ENCODE peak calls at places on chromosomes 3 and 15, in eight cellular contexts. L is MCF 10A; A is progenitor cell of endocrine pancreas; I is AG10803; K is fibroblast of mammary gland; U is GM23338; D is CD4-positive, alpha-beta T cell; P is lower leg skin. H is an unnamed sample.

GRCh38 chr15:40443846-40444245 is 3.1 kb downstream of the BAHD1 start:
- DNase-seq in K (peak; percentile 12), U (no peak), D (no peak), A (no peak), I (no peak), P (no peak), L (no peak), H (no peak)

GRCh38 chr3:179015551-179016020 is 56.0 kb downstream of the ZMAT3 start:
- DNase-seq in A (peak; percentile 34), K (peak; percentile 83), D (no peak), U (peak; percentile 88), P (peak; percentile 65), I (peak; percentile 79), L (peak; percentile 82), H (no peak)

GRCh38 chr3:127365383-127365782 is 77.5 kb upstream of the PRR20G start:
- DNase-seq in A (no peak), I (no peak), L (no peak), P (no peak), K (no peak), U (no peak), D (no peak), H (no peak)

GRCh38 chr3:20344400-20344959 is 158.5 kb upstream of the SGO1 start:
- DNase-seq in I (no peak), P (no peak), K (no peak), U (peak; percentile 22), A (no peak), D (no peak), L (no peak), H (no peak)

GRCh38 chr3:88005066-88005465 is 53.7 kb downstream of the CGGBP1 start:
- DNase-seq in D (no peak), U (peak; percentile 56), P (no peak), L (peak; percentile 47), K (peak; percentile 47), I (peak; percentile 41), A (no peak), H (no peak)

GRCh38 chr3:134373942-134374790 is at the start of gene AMOTL2:
- DNase-seq in A (peak; percentile 89), D (no peak), I (peak; percentile 98), P (peak; percentile 82), U (peak; percentile 99), L (peak; percentile 93), K (peak; percentile 92), H (peak; percentile 85)

GRCh38 chr3:147380271-147380995 is 25.9 kb downstream of the ZIC4 start:
- DNase-seq in K (no peak), L (no peak), A (no peak), U (peak; percentile 59), I (no peak), D (no peak), P (no peak), H (no peak)

GRCh38 chr15:44471885-44472284 is 44.5 kb downstream of the CTDSPL2 start:
- DNase-seq in P (no peak), K (no peak), D (no peak), U (no peak), L (no peak), A (no peak), I (peak; percentile 4), H (no peak)

GRCh38 chr3:105915524-105915923 is 46.7 kb upstream of the CBLB start:
- DNase-seq in U (no peak), K (peak; percentile 48), D (no peak), L (peak; percentile 9), I (no peak), P (no peak), A (no peak), H (no peak)

GRCh38 chr3:172601066-172601832 is 78.0 kb upstream of the TNFSF10 start:
- DNase-seq in K (no peak), P (no peak), A (no peak), D (no peak), U (no peak), L (no peak), I (no peak), H (no peak)

GRCh38 chr3:182802413-182802812 is 9.1 kb downstream of the ATP11B start:
- DNase-seq in D (no peak), I (no peak), K (no peak), U (peak; percentile 40), L (peak; percentile 32), A (no peak), P (no peak), H (no peak)

GRCh38 chr3:50122661-50123391 is 32.3 kb upstream of the SEMA3F start:
- DNase-seq in D (no peak), U (no peak), I (no peak), A (no peak), P (no peak), L (no peak), K (no peak), H (no peak)

GRCh38 chr3:179027326-179027900 is 44.2 kb downstream of the ZMAT3 start:
- DNase-seq in K (peak; percentile 69), I (peak; percentile 12), A (no peak), D (no peak), P (no peak), L (peak; percentile 71), U (peak; percentile 39), H (no peak)

GRCh38 chr3:31531465-31531991 is 1.2 kb upstream of the STT3B start:
- DNase-seq in A (no peak), K (peak; percentile 21), P (no peak), D (no peak), I (peak; percentile 7), L (no peak), U (no peak), H (no peak)

GRCh38 chr3:31534036-31534435 is 1.3 kb downstream of the STT3B start:
- DNase-seq in I (peak; percentile 16), L (peak; percentile 33), P (no peak), K (no peak), A (no peak), U (no peak), D (no peak), H (no peak)

GRCh38 chr3:31531992-31532586 is 636 bp upstream of the STT3B start:
- DNase-seq in L (peak; percentile 99), D (peak; percentile 98), U (peak; percentile 99), K (peak; percentile 98), A (peak; percentile 98), P (peak; percentile 99), I (peak; percentile 99), H (peak; percentile 75)

GRCh38 chr3:31533169-31533870 is 595 bp downstream of the STT3B start:
- DNase-seq in K (no peak), U (peak; percentile 63), P (peak; percentile 43), I (peak; percentile 26), A (peak; percentile 46), L (no peak), D (peak; percentile 66), H (no peak)

DNA sequence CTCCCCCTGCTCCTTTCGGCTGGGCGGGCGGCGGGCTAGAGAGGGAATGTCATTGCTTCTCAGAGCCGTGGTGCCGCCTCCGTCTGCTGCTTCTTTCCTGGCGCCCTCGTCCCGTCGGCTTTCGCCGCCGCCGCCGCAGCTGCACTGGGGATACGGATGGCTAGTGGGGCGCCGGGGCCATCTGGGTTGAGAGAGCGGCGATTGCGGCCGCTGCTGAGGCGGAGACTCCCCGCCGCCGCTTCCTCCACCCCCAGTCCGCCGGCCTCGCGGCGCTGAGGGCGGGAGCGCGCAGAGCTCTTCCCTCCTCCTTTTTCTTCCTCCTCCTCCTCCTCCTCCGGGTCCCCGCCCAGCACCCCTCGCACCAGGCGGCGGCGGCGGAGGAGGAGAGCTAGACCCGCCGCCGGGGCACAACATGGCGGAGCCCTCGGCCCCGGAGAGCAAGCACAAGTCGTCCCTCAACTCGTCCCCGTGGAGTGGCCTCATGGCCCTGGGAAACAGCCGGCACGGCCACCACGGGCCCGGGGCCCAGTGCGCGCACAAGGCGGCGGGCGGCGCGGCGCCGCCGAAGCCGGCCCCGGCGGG is at the start of gene STT3B:
- DNase-seq in P (no peak), A (no peak), K (peak; percentile 75), I (peak; percentile 85), L (peak; percentile 88), U (peak; percentile 81), D (peak; percentile 80), H (peak; percentile 21)
- TF ChIP-seq CTCF in P (no peak), A (no peak), K (no peak), I (no peak), L (no peak), U (no peak), D (no peak), H (no peak)

GRCh38 chr3:115728013-115728412 is 104.7 kb downstream of the GAP43 start:
- DNase-seq in K (no peak), P (no peak), I (no peak), A (no peak), L (no peak), D (no peak), U (no peak), H (no peak)
- TF ChIP-seq CTCF in K (no peak), P (no peak), I (no peak), A (no peak), L (no peak), D (no peak), U (no peak), H (no peak)

DNA sequence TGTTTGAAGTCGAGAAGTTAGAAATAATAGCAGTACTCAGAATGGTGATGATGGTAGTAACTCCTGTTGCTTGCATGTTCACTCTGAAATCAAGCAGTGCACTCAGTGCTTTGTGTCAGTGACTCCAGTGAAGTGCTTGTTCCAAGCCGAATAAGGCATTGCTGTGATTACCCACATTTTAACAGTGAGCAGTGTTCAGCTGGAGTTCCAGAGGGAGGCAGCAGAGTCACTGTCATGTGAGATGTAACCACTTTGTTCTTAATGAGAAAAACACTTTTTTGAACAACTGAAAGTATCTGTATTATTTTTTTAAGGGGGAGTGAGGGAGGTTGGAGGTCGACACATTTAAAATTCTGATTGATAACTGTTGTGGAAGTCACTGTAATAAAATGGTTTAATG is 3.7 kb downstream of the MDFIC2 start:
- DNase-seq in I (no peak), D (no peak), A (no peak), L (peak; percentile 14), U (peak; percentile 64), P (no peak), K (peak; percentile 2), H (no peak)
- TF ChIP-seq CTCF in I (no peak), D (no peak), A (peak; percentile 35), L (no peak), U (peak; percentile 71), P (no peak), K (no peak), H (peak; percentile 48)

GRCh38 chr15:57146394-57147140 is 228.1 kb downstream of the TCF12 start:
- DNase-seq in U (peak; percentile 71), A (no peak), I (peak; percentile 85), D (no peak), P (no peak), L (peak; percentile 54), K (peak; percentile 76), H (no peak)
- TF ChIP-seq CTCF in U (peak; percentile 66), A (peak; percentile 74), I (peak; percentile 80), D (peak; percentile 62), P (no peak), L (peak; percentile 69), K (peak; percentile 76), H (peak; percentile 80)

H was measured in D721Med.